ENCODE peak calls at places on chromosomes 11 and 22, in four cellular contexts. W is effector memory CD8-positive, alpha-beta T cell; H is NCI-H2081; X is suprapubic skin. L is an unnamed sample.

GRCh38 chr11:134223066-134223465 is 701 bp downstream of the NCAPD3 start:
- DNase-seq in X (no peak), W (no peak), H (no peak), L (no peak)

GRCh38 chr22:29483254-29483653 is 3.2 kb downstream of the NEFH start:
- DNase-seq in W (no peak), X (no peak), H (no peak), L (no peak)

GRCh38 chr11:31636983-31637382 is 127.4 kb downstream of the ELP4 start:
- DNase-seq in W (no peak), H (no peak), X (no peak), L (no peak)

GRCh38 chr11:25535462-25535861 is 796.5 kb upstream of the ANO3 start:
- DNase-seq in W (no peak), X (no peak), H (no peak), L (no peak)

GRCh38 chr11:121416909-121417567 is 35.1 kb upstream of the SORL1 start:
- DNase-seq in W (peak), X (peak), H (no peak), L (peak)

GRCh38 chr11:63711838-63712237 is 30.5 kb downstream of the RTN3 start:
- DNase-seq in X (no peak), W (no peak), H (no peak), L (no peak)

GRCh38 chr11:72423840-72424239 is 10.5 kb downstream of the CLPB start:
- DNase-seq in W (no peak), X (no peak), H (no peak), L (no peak)

GRCh38 chr11:118734031-118734430 is 54.6 kb upstream of the TREH start:
- DNase-seq in W (no peak), X (no peak), H (no peak), L (no peak)

GRCh38 chr11:128548655-128549255 is 38.6 kb downstream of the ETS1 start:
- DNase-seq in H (no peak), X (peak), W (no peak), L (peak)

GRCh38 chr11:37597776-37598175 is 999.7 kb upstream of the RAG2 start:
- DNase-seq in W (no peak), H (no peak), X (no peak), L (no peak)

GRCh38 chr11:14904745-14905103 is 12.7 kb upstream of the CYP2R1 start:
- DNase-seq in W (peak), X (peak), H (no peak), L (peak)

GRCh38 chr22:20315337-20316216 is 4.3 kb downstream of the DGCR6L start:
- DNase-seq in X (peak), H (no peak), W (no peak), L (no peak)

GRCh38 chr11:134270250-134270714 is 5.9 kb upstream of the GLB1L3 start:
- DNase-seq in H (peak), X (no peak), W (no peak), L (no peak)

GRCh38 chr11:86696004-86696403 is 23.6 kb upstream of the ME3 start:
- DNase-seq in H (no peak), W (no peak), X (no peak), L (peak)

GRCh38 chr11:126519653-126520573 is 164.4 kb downstream of the ST3GAL4 start:
- DNase-seq in X (no peak), H (no peak), W (no peak), L (no peak)

GRCh38 chr22:28608546-28608945 is 71.1 kb downstream of the TTC28 start:
- DNase-seq in H (no peak), X (no peak), W (no peak), L (no peak)

GRCh38 chr22:49206281-49206680 is 621.4 kb downstream of the BRD1 start:
- DNase-seq in W (no peak), X (peak), H (no peak), L (no peak)

GRCh38 chr22:48919851-48920589 is 907.7 kb downstream of the BRD1 start:
- DNase-seq in W (no peak), H (no peak), X (no peak), L (no peak)

GRCh38 chr11:108875134-108875533 is 210.3 kb downstream of the DDX10 start:
- DNase-seq in W (no peak), H (no peak), X (no peak), L (no peak)

GRCh38 chr11:11842426-11843008 is 745 bp downstream of the USP47 start:
- DNase-seq in W (peak), X (no peak), H (peak), L (peak)

GRCh38 chr22:46447906-46448669 is 89.3 kb downstream of the CELSR1 start:
- DNase-seq in W (no peak), H (no peak), X (no peak), L (no peak)

GRCh38 chr22:21603973-21604372 is 25.8 kb downstream of the YDJC start:
- DNase-seq in H (no peak), W (no peak), X (no peak), L (no peak)

L was measured in foreskin fibroblast.